ENCODE peak calls at places on chromosomes 5 and 9, in five cellular contexts. One of them, this sample, is unnamed.

GRCh38 chr5:1325191-1325741 is 19.6 kb downstream of the CLPTM1L start:
- DNase-seq in activated CD4-positive, alpha-beta T cell treated with anti-CD3 and anti-CD28 coated beads, Interleukin-2, amount 50 U/mL, for 24 hours: no peak
- DNase-seq in skeletal muscle cell: no peak
- DNase-seq in A549: no peak
- DNase-seq in stimulated activated CD4-positive, alpha-beta T cell treated with anti-CD3 and anti-CD28 coated beads, Interleukin-15, amount 100 ng/mL, for 24 hours: no peak
- DNase-seq in this sample: no peak

GRCh38 chr5:86360801-86361200 is 256.9 kb upstream of the COX7C start:
- DNase-seq in activated CD4-positive, alpha-beta T cell treated with anti-CD3 and anti-CD28 coated beads, Interleukin-2, amount 50 U/mL, for 24 hours: no peak
- DNase-seq in skeletal muscle cell: no peak
- DNase-seq in A549: no peak
- DNase-seq in stimulated activated CD4-positive, alpha-beta T cell treated with anti-CD3 and anti-CD28 coated beads, Interleukin-15, amount 100 ng/mL, for 24 hours: no peak
- DNase-seq in this sample: peak

GRCh38 chr9:137191691-137192447 is 3.4 kb downstream of the SSNA1 start:
- DNase-seq in activated CD4-positive, alpha-beta T cell treated with anti-CD3 and anti-CD28 coated beads, Interleukin-2, amount 50 U/mL, for 24 hours: no peak
- DNase-seq in skeletal muscle cell: no peak
- DNase-seq in A549: no peak
- DNase-seq in stimulated activated CD4-positive, alpha-beta T cell treated with anti-CD3 and anti-CD28 coated beads, Interleukin-15, amount 100 ng/mL, for 24 hours: no peak
- DNase-seq in this sample: no peak

GRCh38 chr5:56126487-56127179 is 106.5 kb downstream of the ANKRD55 start:
- DNase-seq in activated CD4-positive, alpha-beta T cell treated with anti-CD3 and anti-CD28 coated beads, Interleukin-2, amount 50 U/mL, for 24 hours: no peak
- DNase-seq in skeletal muscle cell: no peak
- DNase-seq in A549: no peak
- DNase-seq in stimulated activated CD4-positive, alpha-beta T cell treated with anti-CD3 and anti-CD28 coated beads, Interleukin-15, amount 100 ng/mL, for 24 hours: peak
- DNase-seq in this sample: no peak

GRCh38 chr5:132458651-132459030 is 31.9 kb downstream of the IRF1 start:
- DNase-seq in activated CD4-positive, alpha-beta T cell treated with anti-CD3 and anti-CD28 coated beads, Interleukin-2, amount 50 U/mL, for 24 hours: no peak
- DNase-seq in skeletal muscle cell: no peak
- DNase-seq in A549: no peak
- DNase-seq in stimulated activated CD4-positive, alpha-beta T cell treated with anti-CD3 and anti-CD28 coated beads, Interleukin-15, amount 100 ng/mL, for 24 hours: no peak
- DNase-seq in this sample: peak

GRCh38 chr5:134493461-134494055 is 31.9 kb upstream of the JADE2 start:
- DNase-seq in activated CD4-positive, alpha-beta T cell treated with anti-CD3 and anti-CD28 coated beads, Interleukin-2, amount 50 U/mL, for 24 hours: no peak
- DNase-seq in skeletal muscle cell: no peak
- DNase-seq in A549: no peak
- DNase-seq in stimulated activated CD4-positive, alpha-beta T cell treated with anti-CD3 and anti-CD28 coated beads, Interleukin-15, amount 100 ng/mL, for 24 hours: no peak
- DNase-seq in this sample: no peak

GRCh38 chr5:72110401-72111013 is 3.2 kb downstream of the MAP1B start:
- DNase-seq in activated CD4-positive, alpha-beta T cell treated with anti-CD3 and anti-CD28 coated beads, Interleukin-2, amount 50 U/mL, for 24 hours: no peak
- DNase-seq in skeletal muscle cell: peak
- DNase-seq in A549: no peak
- DNase-seq in stimulated activated CD4-positive, alpha-beta T cell treated with anti-CD3 and anti-CD28 coated beads, Interleukin-15, amount 100 ng/mL, for 24 hours: no peak
- DNase-seq in this sample: no peak

GRCh38 chr9:122126340-122127333 is 32.9 kb downstream of the NDUFA8 start:
- DNase-seq in activated CD4-positive, alpha-beta T cell treated with anti-CD3 and anti-CD28 coated beads, Interleukin-2, amount 50 U/mL, for 24 hours: no peak
- DNase-seq in skeletal muscle cell: no peak
- DNase-seq in A549: no peak
- DNase-seq in stimulated activated CD4-positive, alpha-beta T cell treated with anti-CD3 and anti-CD28 coated beads, Interleukin-15, amount 100 ng/mL, for 24 hours: peak
- DNase-seq in this sample: no peak

GRCh38 chr5:150137997-150138396 is 17.6 kb downstream of the PDGFRB start:
- DNase-seq in activated CD4-positive, alpha-beta T cell treated with anti-CD3 and anti-CD28 coated beads, Interleukin-2, amount 50 U/mL, for 24 hours: no peak
- DNase-seq in skeletal muscle cell: peak
- DNase-seq in A549: no peak
- DNase-seq in stimulated activated CD4-positive, alpha-beta T cell treated with anti-CD3 and anti-CD28 coated beads, Interleukin-15, amount 100 ng/mL, for 24 hours: no peak
- DNase-seq in this sample: no peak